ENCODE peak calls at places on chromosome 7, in four cellular contexts. G is Panc1, J is upper lobe of left lung, M is natural killer cell. Q is an unnamed sample.

GRCh38 chr7:22356010-22356854 is 722 bp downstream of the RAPGEF5 start:
- ATAC-seq in M (no peak), J (peak), G (peak), Q (peak)

GRCh38 chr7:128059143-128059975 is 28.1 kb upstream of the LRRC4 start:
- ATAC-seq in M (peak), J (no peak), G (no peak), Q (no peak)

GRCh38 chr7:129170373-129171021 is 17.9 kb upstream of the SMO start:
- ATAC-seq in M (no peak), J (no peak), G (no peak), Q (no peak)

GRCh38 chr7:112410087-112410486 is 40.2 kb upstream of the IFRD1 start:
- ATAC-seq in J (no peak), M (no peak), G (no peak), Q (no peak)

GRCh38 chr7:24405002-24405401 is 121.0 kb downstream of the NPY start:
- ATAC-seq in G (no peak), J (no peak), M (no peak), Q (no peak)

GRCh38 chr7:36198854-36199266 is 45.8 kb downstream of the EEPD1 start:
- ATAC-seq in M (no peak), J (no peak), G (no peak), Q (no peak)

GRCh38 chr7:44064791-44065430 is 456 bp downstream of the PGAM2 start:
- ATAC-seq in G (peak), J (peak), M (peak), Q (peak)

GRCh38 chr7:137667633-137668387 is 179.0 kb downstream of the DGKI start:
- ATAC-seq in M (no peak), J (peak), G (no peak), Q (peak)

GRCh38 chr7:16546921-16547505 is 20.4 kb downstream of the LRRC72 start:
- ATAC-seq in J (peak), M (no peak), G (no peak), Q (no peak)

GRCh38 chr7:141593134-141593533 is 41.9 kb downstream of the AGK start:
- ATAC-seq in J (no peak), M (no peak), G (no peak), Q (no peak)

GRCh38 chr7:66869660-66870450 is 51.2 kb upstream of the TMEM248 start:
- ATAC-seq in G (no peak), M (no peak), J (no peak), Q (no peak)

GRCh38 chr7:121832347-121832746 is 40.6 kb upstream of the PTPRZ1 start:
- ATAC-seq in M (no peak), J (no peak), G (no peak), Q (no peak)

GRCh38 chr7:66639773-66640172 is 11.1 kb downstream of the KCTD7 start:
- ATAC-seq in J (no peak), M (no peak), G (no peak), Q (no peak)

GRCh38 chr7:22460363-22460988 is 39.5 kb downstream of the STEAP1B start:
- ATAC-seq in G (no peak), M (no peak), J (no peak), Q (no peak)

GRCh38 chr7:108290344-108291134 is 160.4 kb upstream of the LAMB4 start:
- ATAC-seq in G (no peak), J (no peak), M (no peak), Q (no peak)

GRCh38 chr7:143250822-143251221 is 12.4 kb upstream of the GSTK1 start:
- ATAC-seq in J (no peak), G (no peak), M (peak), Q (no peak)

GRCh38 chr7:128017880-128018845 is 13.1 kb downstream of the LRRC4 start:
- ATAC-seq in M (no peak), J (peak), G (no peak), Q (no peak)

GRCh38 chr7:86645174-86645566 is 1.5 kb downstream of the GRM3 start:
- ATAC-seq in M (no peak), G (no peak), J (peak), Q (no peak)

GRCh38 chr7:10300557-10300956 is 673.1 kb upstream of the PHF14 start:
- ATAC-seq in J (no peak), G (no peak), M (no peak), Q (no peak)

GRCh38 chr7:47967708-47968107 is 11.7 kb downstream of the HUS1 start:
- ATAC-seq in M (no peak), G (no peak), J (no peak), Q (no peak)

GRCh38 chr7:34277016-34277800 is 371.9 kb downstream of the BMPER start:
- ATAC-seq in M (no peak), G (no peak), J (no peak), Q (no peak)

GRCh38 chr7:90246184-90246583 is 1.2 kb downstream of the CFAP69 start:
- ATAC-seq in G (no peak), J (no peak), M (no peak), Q (peak)

GRCh38 chr7:131011976-131012375 is 278.0 kb upstream of the KLF14 start:
- ATAC-seq in M (no peak), J (peak), G (no peak), Q (peak)

GRCh38 chr7:2287742-2288141 is 26.5 kb downstream of the SNX8 start:
- ATAC-seq in J (no peak), M (no peak), G (peak), Q (no peak)

GRCh38 chr7:106088014-106088413 is 24.1 kb downstream of the SYPL1 start:
- ATAC-seq in J (no peak), G (no peak), M (no peak), Q (no peak)

GRCh38 chr7:1558181-1558811 is 2.3 kb upstream of the TMEM184A start:
- ATAC-seq in J (no peak), M (peak), G (peak), Q (no peak)

GRCh38 chr7:80949449-80949848 is 30.6 kb upstream of the SEMA3C start:
- ATAC-seq in M (no peak), J (no peak), G (no peak), Q (no peak)

GRCh38 chr7:99424932-99425730 is 13.5 kb downstream of the PTCD1 start:
- ATAC-seq in G (no peak), M (no peak), J (peak), Q (no peak)

GRCh38 chr7:2810682-2811471 is 33.2 kb downstream of the GNA12 start:
- ATAC-seq in M (no peak), J (no peak), G (no peak), Q (no peak)

GRCh38 chr7:98869374-98870070 is at the start of gene TMEM130:
- ATAC-seq in G (peak), M (no peak), J (peak), Q (peak)

GRCh38 chr7:139610595-139610994 is 87.1 kb downstream of the CLEC2L start:
- ATAC-seq in J (no peak), G (no peak), M (no peak), Q (no peak)

GRCh38 chr7:16318989-16319915 is 102.1 kb downstream of the CRPPA start:
- ATAC-seq in J (no peak), M (no peak), G (peak), Q (no peak)

GRCh38 chr7:8283968-8284367 is 22.0 kb upstream of the ICA1 start:
- ATAC-seq in M (no peak), J (no peak), G (no peak), Q (no peak)

GRCh38 chr7:70317356-70317755 is 719.1 kb downstream of the AUTS2 start:
- ATAC-seq in J (peak), G (no peak), M (no peak), Q (peak)

GRCh38 chr7:116897661-116898060 is 35.3 kb downstream of the CAPZA2 start:
- ATAC-seq in M (no peak), J (no peak), G (no peak), Q (no peak)

GRCh38 chr7:64625114-64626082 is 40.5 kb upstream of the ZNF107 start:
- ATAC-seq in G (no peak), J (no peak), M (peak), Q (no peak)

GRCh38 chr7:44650772-44651171 is 44.3 kb downstream of the OGDH start:
- ATAC-seq in G (no peak), M (no peak), J (no peak), Q (peak)

GRCh38 chr7:55515569-55516279 is 56.6 kb downstream of the VOPP1 start:
- ATAC-seq in G (no peak), M (no peak), J (no peak), Q (peak)

GRCh38 chr7:70456729-70457128 is 675.2 kb upstream of the GALNT17 start:
- ATAC-seq in M (no peak), J (no peak), G (no peak), Q (no peak)

GRCh38 chr7:26368542-26368941 is 76.9 kb downstream of the SNX10 start:
- ATAC-seq in M (no peak), J (no peak), G (no peak), Q (no peak)
- TF ChIP-seq CTCF in M (no peak), J (no peak), G (peak), Q (no peak)

DNA sequence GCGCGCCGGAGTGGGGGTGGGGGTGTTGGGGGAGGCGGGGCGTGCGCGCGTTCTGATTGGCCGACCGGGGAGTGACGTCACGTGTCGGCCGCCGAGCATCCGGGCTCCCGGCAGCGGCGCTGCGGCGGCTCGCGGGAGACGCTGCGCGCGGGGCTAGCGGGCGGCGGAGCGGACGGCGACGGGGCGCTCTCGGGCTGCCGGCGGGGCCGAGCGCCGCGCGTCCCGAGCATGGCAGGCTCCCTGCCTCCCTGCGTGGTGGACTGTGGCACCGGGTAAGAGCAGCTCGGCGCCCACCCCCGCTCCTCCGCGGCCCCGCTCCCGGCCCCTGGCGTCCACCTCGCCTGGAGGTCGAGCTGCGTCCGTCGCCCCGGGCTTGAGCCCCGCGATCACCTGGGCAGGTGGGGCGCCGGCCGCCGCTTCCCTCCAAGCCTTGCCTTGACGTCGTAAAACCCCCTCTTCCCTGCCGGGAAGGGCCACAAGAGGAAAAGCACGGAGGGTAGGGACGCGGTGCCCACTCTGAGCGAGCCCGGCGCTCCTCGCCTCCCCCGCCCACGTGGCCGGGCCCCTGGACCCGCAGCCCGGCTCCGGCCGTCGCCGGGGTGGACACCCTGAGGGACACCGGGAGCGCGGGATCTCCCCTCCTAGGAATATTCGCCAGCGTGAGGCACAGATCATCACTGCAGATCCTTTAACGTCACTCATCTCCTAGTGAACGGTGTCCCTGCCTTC is at the start of gene ACTR3B:
- ATAC-seq in M (peak), J (peak), G (peak), Q (peak)
- TF ChIP-seq CTCF in M (no peak), J (no peak), G (no peak), Q (no peak)

DNA sequence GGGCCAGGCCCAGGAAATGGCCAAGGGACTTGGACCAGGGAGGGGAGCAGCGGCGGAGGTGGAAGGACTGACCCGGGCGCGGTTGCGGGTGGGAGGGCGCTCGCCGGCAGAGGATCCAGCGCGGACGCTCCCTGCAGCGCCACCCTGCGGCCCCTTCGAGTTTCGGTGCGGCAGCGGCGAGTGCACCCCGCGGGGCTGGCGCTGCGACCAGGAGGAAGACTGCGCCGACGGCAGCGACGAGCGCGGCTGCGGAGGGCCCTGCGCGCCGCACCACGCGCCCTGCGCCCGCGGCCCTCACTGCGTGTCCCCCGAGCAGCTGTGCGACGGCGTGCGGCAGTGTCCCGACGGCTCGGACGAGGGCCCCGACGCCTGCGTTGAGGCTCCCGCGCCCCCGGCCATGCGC is 16.8 kb upstream of the ZNF467 start:
- ATAC-seq in J (peak), M (peak), G (no peak), Q (no peak)
- TF ChIP-seq CTCF in J (peak), M (peak), G (no peak), Q (peak)

DNA sequence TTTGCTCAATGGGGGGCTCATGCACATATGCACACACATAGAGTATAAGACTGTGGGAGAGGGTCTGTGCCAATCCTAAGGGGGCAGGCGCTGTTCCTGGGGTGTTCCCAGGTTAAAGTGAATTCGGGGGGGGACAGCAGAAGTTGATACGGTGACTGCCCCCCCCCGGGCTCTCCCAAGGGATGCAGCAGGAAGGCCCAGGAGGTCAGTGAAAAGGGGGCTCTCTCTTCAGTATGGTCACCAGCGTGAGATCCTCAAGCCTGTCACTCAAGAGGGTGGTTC is 32.4 kb downstream of the SPDYE6 start:
- ATAC-seq in G (no peak), M (no peak), J (no peak), Q (no peak)
- TF ChIP-seq CTCF in G (no peak), M (no peak), J (no peak), Q (no peak)

GRCh38 chr7:115678049-115678982 is 352.2 kb downstream of the TFEC start:
- ATAC-seq in G (peak), J (no peak), M (no peak), Q (no peak)

GRCh38 chr7:115679976-115680375 is 350.6 kb downstream of the TFEC start:
- ATAC-seq in J (no peak), M (no peak), G (no peak), Q (no peak)

GRCh38 chr7:115676707-115677106 is 353.9 kb downstream of the TFEC start:
- ATAC-seq in M (no peak), J (no peak), G (no peak), Q (no peak)

GRCh38 chr7:115679423-115679822 is 351.1 kb downstream of the TFEC start:
- ATAC-seq in M (no peak), J (no peak), G (no peak), Q (no peak)

DNA sequence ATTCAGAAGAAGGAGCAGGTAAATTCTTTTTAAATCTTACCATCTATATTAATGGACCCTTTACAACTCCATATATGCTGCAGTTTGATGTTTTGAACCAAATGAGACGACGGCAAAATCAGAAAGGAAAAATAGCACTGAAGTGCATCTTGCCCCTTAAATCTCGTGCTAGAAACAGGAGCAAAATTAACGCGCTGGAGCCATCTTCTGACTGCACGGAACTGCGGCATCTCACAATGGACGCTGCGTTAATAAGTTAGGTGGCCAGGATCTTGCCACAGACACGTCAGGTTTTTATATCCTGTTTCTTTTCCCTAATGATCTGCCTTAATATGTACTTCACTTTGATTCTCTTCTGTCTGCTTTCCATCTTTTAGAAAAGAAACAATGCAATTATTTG is 354.5 kb downstream of the TFEC start:
- ATAC-seq in J (peak), G (peak), M (no peak), Q (no peak)
- TF ChIP-seq CTCF in J (no peak), G (peak), M (no peak), Q (no peak)

GRCh38 chr7:28619256-28619655 is 206.9 kb downstream of the CREB5 start:
- ATAC-seq in J (no peak), G (no peak), M (no peak), Q (no peak)

GRCh38 chr7:28617308-28617707 is 205.0 kb downstream of the CREB5 start:
- ATAC-seq in J (no peak), G (no peak), M (no peak), Q (no peak)

GRCh38 chr7:28618383-28618782 is 206.1 kb downstream of the CREB5 start:
- ATAC-seq in J (no peak), M (no peak), G (no peak), Q (no peak)

GRCh38 chr7:28613262-28613661 is 200.9 kb downstream of the CREB5 start:
- ATAC-seq in M (no peak), J (no peak), G (no peak), Q (no peak)

GRCh38 chr7:28615091-28615490 is 202.8 kb downstream of the CREB5 start:
- ATAC-seq in J (peak), M (no peak), G (peak), Q (no peak)
- TF ChIP-seq CTCF in J (peak), M (no peak), G (peak), Q (no peak)

DNA sequence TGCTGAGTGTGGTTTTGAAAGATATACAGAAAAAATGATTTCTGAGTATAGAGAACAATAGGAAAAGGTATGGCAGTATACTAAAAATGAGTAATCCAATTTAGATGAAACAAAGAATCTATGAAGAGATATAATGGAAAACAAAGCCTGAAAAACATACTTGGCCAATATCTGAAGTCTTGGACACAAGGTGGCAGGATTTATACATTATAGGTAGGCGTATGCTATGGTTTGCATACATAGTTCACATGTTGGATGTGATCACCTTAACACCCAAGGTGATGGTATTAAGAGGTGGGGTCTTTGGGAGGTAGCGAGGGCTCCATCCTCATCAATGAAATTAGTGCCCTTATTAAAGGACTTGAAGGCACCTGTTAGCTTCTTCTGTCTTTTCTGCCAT is 34.5 kb upstream of the BPGM start:
- ATAC-seq in M (no peak), G (no peak), J (no peak), Q (no peak)
- TF ChIP-seq CTCF in M (no peak), G (no peak), J (no peak), Q (no peak)

GRCh38 chr7:28793383-28793782 is 164.7 kb downstream of the TRIL start:
- ATAC-seq in M (no peak), J (peak), G (no peak), Q (peak)

GRCh38 chr7:28785002-28785995 is 172.8 kb downstream of the TRIL start:
- ATAC-seq in G (no peak), J (no peak), M (no peak), Q (no peak)

GRCh38 chr7:28787116-28787515 is 171.0 kb downstream of the TRIL start:
- ATAC-seq in M (no peak), J (no peak), G (no peak), Q (no peak)

GRCh38 chr7:28792858-28793257 is 165.3 kb downstream of the TRIL start:
- ATAC-seq in M (no peak), J (no peak), G (no peak), Q (no peak)

GRCh38 chr7:28790467-28790866 is 167.7 kb downstream of the TRIL start:
- ATAC-seq in J (peak), M (no peak), G (no peak), Q (no peak)
- TF ChIP-seq CTCF in J (no peak), M (no peak), G (no peak), Q (no peak)

GRCh38 chr7:4631021-4631663 is 51.0 kb upstream of the FOXK1 start:
- ATAC-seq in G (peak), M (no peak), J (no peak), Q (no peak)

GRCh38 chr7:4633012-4633411 is 49.1 kb upstream of the FOXK1 start:
- ATAC-seq in G (peak), M (no peak), J (no peak), Q (no peak)

GRCh38 chr7:4634166-4634565 is 47.9 kb upstream of the FOXK1 start:
- ATAC-seq in M (no peak), G (no peak), J (no peak), Q (no peak)

GRCh38 chr7:4629287-4629905 is 52.7 kb upstream of the FOXK1 start:
- ATAC-seq in J (no peak), M (no peak), G (no peak), Q (no peak)

DNA sequence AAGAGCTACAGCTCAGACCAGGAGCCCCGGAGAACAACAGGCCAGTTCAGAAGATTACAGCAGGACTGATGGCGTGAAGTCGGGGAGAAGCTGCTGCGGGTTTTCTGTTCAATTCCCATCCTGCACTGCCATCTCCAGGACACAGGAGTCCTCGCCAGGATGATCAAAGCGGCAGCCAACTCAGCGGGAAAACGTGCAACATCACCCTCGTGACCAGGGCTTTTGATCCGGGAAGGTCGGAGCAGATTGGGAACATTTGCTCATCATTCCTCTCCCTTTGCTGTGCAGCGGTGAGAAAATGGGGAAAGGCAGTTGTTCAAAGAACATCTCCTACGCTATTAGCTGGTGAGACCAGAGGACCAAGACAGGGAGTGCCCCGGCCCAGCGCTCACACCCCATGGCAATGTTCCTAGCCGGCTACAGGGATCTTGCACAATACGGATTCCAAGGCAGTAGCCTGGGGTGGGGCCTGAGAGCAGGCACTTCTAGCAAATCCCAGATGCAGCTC is 50.4 kb upstream of the FOXK1 start:
- ATAC-seq in J (peak), M (no peak), G (peak), Q (peak)
- TF ChIP-seq CTCF in J (peak), M (no peak), G (peak), Q (peak)

Q was measured in gastroesophageal sphincter.